ENCODE peak calls at places on chromosomes 11 and 22, in ten cellular contexts. One of them, this sample, is unnamed.

GRCh38 chr11:707817-708420 is 1.9 kb downstream of the EPS8L2 start:
- DNase-seq in PC-9: peak
- DNase-seq in activated CD8-positive, alpha-beta memory T cell treated with anti-CD3 and anti-CD28 coated beads for 1 hour: no peak
- DNase-seq in skeletal muscle cell: no peak
- DNase-seq in kidney epithelial cell: no peak
- DNase-seq in retinal pigment epithelial cell: no peak
- DNase-seq in AG09319: no peak
- DNase-seq in nephron progenitor cell: no peak
- DNase-seq in MM.1S: no peak
- DNase-seq in AG20443: no peak
- DNase-seq in this sample: no peak

GRCh38 chr22:47089374-47089773 is 326.9 kb downstream of the TBC1D22A start:
- DNase-seq in kidney epithelial cell: no peak
- DNase-seq in AG20443: no peak
- DNase-seq in AG09319: no peak
- DNase-seq in MM.1S: no peak
- DNase-seq in nephron progenitor cell: no peak
- DNase-seq in skeletal muscle cell: no peak
- DNase-seq in activated CD8-positive, alpha-beta memory T cell treated with anti-CD3 and anti-CD28 coated beads for 1 hour: no peak
- DNase-seq in PC-9: no peak
- DNase-seq in retinal pigment epithelial cell: no peak
- DNase-seq in this sample: no peak

GRCh38 chr11:45254070-45254469 is 32.1 kb downstream of the SYT13 start:
- DNase-seq in PC-9: no peak
- DNase-seq in kidney epithelial cell: no peak
- DNase-seq in activated CD8-positive, alpha-beta memory T cell treated with anti-CD3 and anti-CD28 coated beads for 1 hour: no peak
- DNase-seq in MM.1S: no peak
- DNase-seq in nephron progenitor cell: no peak
- DNase-seq in skeletal muscle cell: no peak
- DNase-seq in AG09319: no peak
- DNase-seq in retinal pigment epithelial cell: no peak
- DNase-seq in AG20443: no peak
- DNase-seq in this sample: no peak

GRCh38 chr22:22446527-22446926 is 62.0 kb downstream of the ZNF280B start:
- DNase-seq in retinal pigment epithelial cell: no peak
- DNase-seq in AG09319: no peak
- DNase-seq in activated CD8-positive, alpha-beta memory T cell treated with anti-CD3 and anti-CD28 coated beads for 1 hour: no peak
- DNase-seq in skeletal muscle cell: peak
- DNase-seq in nephron progenitor cell: no peak
- DNase-seq in MM.1S: no peak
- DNase-seq in PC-9: no peak
- DNase-seq in kidney epithelial cell: no peak
- DNase-seq in AG20443: no peak
- DNase-seq in this sample: no peak

GRCh38 chr11:1921576-1922141 is 2.2 kb downstream of the TNNT3 start:
- DNase-seq in kidney epithelial cell: no peak
- DNase-seq in nephron progenitor cell: no peak
- DNase-seq in activated CD8-positive, alpha-beta memory T cell treated with anti-CD3 and anti-CD28 coated beads for 1 hour: no peak
- DNase-seq in MM.1S: no peak
- DNase-seq in skeletal muscle cell: peak
- DNase-seq in AG09319: no peak
- DNase-seq in PC-9: no peak
- DNase-seq in AG20443: peak
- DNase-seq in retinal pigment epithelial cell: no peak
- DNase-seq in this sample: no peak

GRCh38 chr11:121652982-121653381 is 200.2 kb upstream of the SORL1-AS1 start:
- DNase-seq in retinal pigment epithelial cell: no peak
- DNase-seq in activated CD8-positive, alpha-beta memory T cell treated with anti-CD3 and anti-CD28 coated beads for 1 hour: no peak
- DNase-seq in MM.1S: no peak
- DNase-seq in nephron progenitor cell: no peak
- DNase-seq in skeletal muscle cell: no peak
- DNase-seq in AG20443: no peak
- DNase-seq in AG09319: no peak
- DNase-seq in kidney epithelial cell: no peak
- DNase-seq in PC-9: no peak
- DNase-seq in this sample: no peak

GRCh38 chr11:37402663-37403062 is 804.6 kb upstream of the RAG2 start:
- DNase-seq in retinal pigment epithelial cell: no peak
- DNase-seq in AG20443: no peak
- DNase-seq in activated CD8-positive, alpha-beta memory T cell treated with anti-CD3 and anti-CD28 coated beads for 1 hour: no peak
- DNase-seq in AG09319: no peak
- DNase-seq in PC-9: no peak
- DNase-seq in kidney epithelial cell: no peak
- DNase-seq in skeletal muscle cell: no peak
- DNase-seq in nephron progenitor cell: no peak
- DNase-seq in MM.1S: no peak
- DNase-seq in this sample: no peak

GRCh38 chr22:36471341-36471821 is 10.1 kb downstream of the TXN2 start:
- DNase-seq in AG20443: peak
- DNase-seq in skeletal muscle cell: no peak
- DNase-seq in kidney epithelial cell: no peak
- DNase-seq in retinal pigment epithelial cell: no peak
- DNase-seq in MM.1S: no peak
- DNase-seq in nephron progenitor cell: no peak
- DNase-seq in PC-9: no peak
- DNase-seq in activated CD8-positive, alpha-beta memory T cell treated with anti-CD3 and anti-CD28 coated beads for 1 hour: no peak
- DNase-seq in AG09319: no peak
- DNase-seq in this sample: no peak

GRCh38 chr11:17077240-17077519 is 287 bp downstream of the RPS13 start:
- DNase-seq in retinal pigment epithelial cell: no peak
- DNase-seq in MM.1S: no peak
- DNase-seq in activated CD8-positive, alpha-beta memory T cell treated with anti-CD3 and anti-CD28 coated beads for 1 hour: peak
- DNase-seq in nephron progenitor cell: no peak
- DNase-seq in kidney epithelial cell: no peak
- DNase-seq in AG09319: no peak
- DNase-seq in AG20443: no peak
- DNase-seq in PC-9: no peak
- DNase-seq in skeletal muscle cell: no peak
- DNase-seq in this sample: no peak

GRCh38 chr22:49701380-49702067 is 126.1 kb downstream of the BRD1 start:
- DNase-seq in skeletal muscle cell: no peak
- DNase-seq in MM.1S: no peak
- DNase-seq in kidney epithelial cell: no peak
- DNase-seq in retinal pigment epithelial cell: no peak
- DNase-seq in AG09319: no peak
- DNase-seq in PC-9: no peak
- DNase-seq in nephron progenitor cell: no peak
- DNase-seq in AG20443: no peak
- DNase-seq in activated CD8-positive, alpha-beta memory T cell treated with anti-CD3 and anti-CD28 coated beads for 1 hour: no peak
- DNase-seq in this sample: no peak

GRCh38 chr11:121754603-121755002 is 301.8 kb upstream of the SORL1-AS1 start:
- DNase-seq in kidney epithelial cell: no peak
- DNase-seq in AG20443: no peak
- DNase-seq in nephron progenitor cell: no peak
- DNase-seq in skeletal muscle cell: no peak
- DNase-seq in AG09319: no peak
- DNase-seq in MM.1S: no peak
- DNase-seq in PC-9: no peak
- DNase-seq in retinal pigment epithelial cell: peak
- DNase-seq in activated CD8-positive, alpha-beta memory T cell treated with anti-CD3 and anti-CD28 coated beads for 1 hour: no peak
- DNase-seq in this sample: no peak

GRCh38 chr11:32034149-32034548 is 56.7 kb upstream of the RCN1 start:
- DNase-seq in activated CD8-positive, alpha-beta memory T cell treated with anti-CD3 and anti-CD28 coated beads for 1 hour: no peak
- DNase-seq in skeletal muscle cell: peak
- DNase-seq in MM.1S: no peak
- DNase-seq in kidney epithelial cell: peak
- DNase-seq in retinal pigment epithelial cell: no peak
- DNase-seq in PC-9: no peak
- DNase-seq in AG09319: peak
- DNase-seq in nephron progenitor cell: no peak
- DNase-seq in AG20443: peak
- DNase-seq in this sample: no peak

GRCh38 chr11:76266269-76266668 is 60.0 kb upstream of the WNT11 start:
- DNase-seq in skeletal muscle cell: peak
- DNase-seq in kidney epithelial cell: peak
- DNase-seq in MM.1S: no peak
- DNase-seq in AG09319: peak
- DNase-seq in retinal pigment epithelial cell: peak
- DNase-seq in PC-9: peak
- DNase-seq in AG20443: peak
- DNase-seq in activated CD8-positive, alpha-beta memory T cell treated with anti-CD3 and anti-CD28 coated beads for 1 hour: no peak
- DNase-seq in nephron progenitor cell: no peak
- DNase-seq in this sample: peak

GRCh38 chr11:102534261-102534872 is 3.8 kb upstream of the MMP7 start:
- DNase-seq in MM.1S: no peak
- DNase-seq in nephron progenitor cell: no peak
- DNase-seq in kidney epithelial cell: no peak
- DNase-seq in retinal pigment epithelial cell: no peak
- DNase-seq in PC-9: no peak
- DNase-seq in AG20443: no peak
- DNase-seq in AG09319: no peak
- DNase-seq in skeletal muscle cell: no peak
- DNase-seq in activated CD8-positive, alpha-beta memory T cell treated with anti-CD3 and anti-CD28 coated beads for 1 hour: no peak
- DNase-seq in this sample: no peak

GRCh38 chr11:113674397-113674685 is 31.8 kb downstream of the TMPRSS5 start:
- DNase-seq in PC-9: no peak
- DNase-seq in MM.1S: no peak
- DNase-seq in kidney epithelial cell: no peak
- DNase-seq in nephron progenitor cell: no peak
- DNase-seq in AG20443: no peak
- DNase-seq in activated CD8-positive, alpha-beta memory T cell treated with anti-CD3 and anti-CD28 coated beads for 1 hour: no peak
- DNase-seq in retinal pigment epithelial cell: no peak
- DNase-seq in skeletal muscle cell: no peak
- DNase-seq in AG09319: no peak
- DNase-seq in this sample: no peak

GRCh38 chr11:134253189-134253993 is at the start of the genes ACAD8 and THYN1:
- DNase-seq in skeletal muscle cell: peak
- DNase-seq in activated CD8-positive, alpha-beta memory T cell treated with anti-CD3 and anti-CD28 coated beads for 1 hour: peak
- DNase-seq in retinal pigment epithelial cell: peak
- DNase-seq in kidney epithelial cell: peak
- DNase-seq in PC-9: peak
- DNase-seq in AG20443: peak
- DNase-seq in AG09319: peak
- DNase-seq in MM.1S: peak
- DNase-seq in nephron progenitor cell: peak
- DNase-seq in this sample: peak

GRCh38 chr11:115501895-115502589 is 2.2 kb downstream of the CADM1 start:
- DNase-seq in AG20443: no peak
- DNase-seq in PC-9: no peak
- DNase-seq in retinal pigment epithelial cell: no peak
- DNase-seq in activated CD8-positive, alpha-beta memory T cell treated with anti-CD3 and anti-CD28 coated beads for 1 hour: no peak
- DNase-seq in AG09319: no peak
- DNase-seq in kidney epithelial cell: no peak
- DNase-seq in skeletal muscle cell: no peak
- DNase-seq in MM.1S: peak
- DNase-seq in nephron progenitor cell: peak
- DNase-seq in this sample: no peak

GRCh38 chr11:128701086-128701485 is 7.2 kb downstream of the FLI1 start:
- DNase-seq in kidney epithelial cell: no peak
- DNase-seq in MM.1S: no peak
- DNase-seq in nephron progenitor cell: no peak
- DNase-seq in PC-9: no peak
- DNase-seq in skeletal muscle cell: no peak
- DNase-seq in AG20443: no peak
- DNase-seq in AG09319: no peak
- DNase-seq in retinal pigment epithelial cell: no peak
- DNase-seq in activated CD8-positive, alpha-beta memory T cell treated with anti-CD3 and anti-CD28 coated beads for 1 hour: no peak
- DNase-seq in this sample: no peak

GRCh38 chr11:60872952-60873524 is 5.7 kb downstream of the ZP1 start:
- DNase-seq in kidney epithelial cell: peak
- DNase-seq in activated CD8-positive, alpha-beta memory T cell treated with anti-CD3 and anti-CD28 coated beads for 1 hour: no peak
- DNase-seq in nephron progenitor cell: no peak
- DNase-seq in MM.1S: no peak
- DNase-seq in AG09319: peak
- DNase-seq in PC-9: no peak
- DNase-seq in retinal pigment epithelial cell: no peak
- DNase-seq in skeletal muscle cell: peak
- DNase-seq in AG20443: peak
- DNase-seq in this sample: no peak

GRCh38 chr11:27976262-27976661 is 131.7 kb downstream of the KIF18A start:
- DNase-seq in AG20443: peak
- DNase-seq in PC-9: no peak
- DNase-seq in AG09319: peak
- DNase-seq in activated CD8-positive, alpha-beta memory T cell treated with anti-CD3 and anti-CD28 coated beads for 1 hour: no peak
- DNase-seq in skeletal muscle cell: no peak
- DNase-seq in MM.1S: no peak
- DNase-seq in nephron progenitor cell: no peak
- DNase-seq in retinal pigment epithelial cell: no peak
- DNase-seq in kidney epithelial cell: no peak
- DNase-seq in this sample: no peak

This sample was measured in keratinocyte.